ENCODE peak calls at places on chromosomes 3 and 15, in four cellular contexts. N is HFFc6, B is foreskin fibroblast, K is fibroblast of pulmonary artery. Q is an unnamed sample.

GRCh38 chr3:129104051-129104450 is 17.6 kb downstream of the RAB43 start:
- DNase-seq in N (no peak), B (no peak), K (no peak), Q (no peak)

GRCh38 chr15:41495736-41496599 is 2.3 kb downstream of the ITPKA start:
- DNase-seq in N (no peak), B (no peak), K (no peak), Q (no peak)

GRCh38 chr3:95508124-95508523 is 1306.3 kb upstream of the EPHA6 start:
- DNase-seq in N (no peak), B (no peak), K (no peak), Q (no peak)

GRCh38 chr15:75921732-75922703 is 18.3 kb downstream of the FBXO22 start:
- DNase-seq in N (peak; percentile 60), B (peak; percentile 93), K (peak; percentile 87), Q (peak; percentile 71)

GRCh38 chr3:70982700-70983140 is 600.8 kb downstream of the FOXP1 start:
- DNase-seq in N (peak; percentile 87), B (peak; percentile 89), K (peak; percentile 86), Q (peak; percentile 48)

GRCh38 chr15:99963976-99964375 is 230.7 kb upstream of the LYSMD4 start:
- DNase-seq in N (no peak), B (no peak), K (no peak), Q (no peak)

GRCh38 chr15:48176957-48177356 is 1.1 kb downstream of the MYEF2 start:
- DNase-seq in N (no peak), B (no peak), K (no peak), Q (no peak)

GRCh38 chr3:135792174-135792573 is 173.4 kb upstream of the PPP2R3A start:
- DNase-seq in N (no peak), B (no peak), K (no peak), Q (peak; percentile 2)

GRCh38 chr3:184756151-184756681 is 44.4 kb upstream of the MAGEF1 start:
- DNase-seq in N (no peak), B (no peak), K (no peak), Q (no peak)

GRCh38 chr3:7504886-7505775 is 644.2 kb downstream of the GRM7 start:
- DNase-seq in N (peak; percentile 5), B (peak; percentile 21), K (peak; percentile 98), Q (peak; percentile 78)

GRCh38 chr15:57734860-57735259 is 28.3 kb downstream of the POLR2M start:
- DNase-seq in N (no peak), B (no peak), K (no peak), Q (no peak)

GRCh38 chr3:122668930-122669730 is 11.5 kb upstream of the PARP14 start:
- DNase-seq in N (peak; percentile 74), B (peak; percentile 82), K (peak; percentile 28), Q (peak; percentile 24)

GRCh38 chr15:71055461-71055860 is 59.8 kb upstream of the THSD4 start:
- DNase-seq in N (peak; percentile 38), B (peak; percentile 73), K (peak; percentile 60), Q (no peak)

GRCh38 chr3:108006077-108006675 is 84.7 kb downstream of the CD47 start:
- DNase-seq in N (no peak), B (no peak), K (peak; percentile 67), Q (peak; percentile 27)

GRCh38 chr3:27319304-27319703 is 49.9 kb downstream of the NEK10 start:
- DNase-seq in N (no peak), B (no peak), K (no peak), Q (no peak)

GRCh38 chr15:25863067-25863967 is at the start of gene ATP10A:
- DNase-seq in N (peak; percentile 51), B (peak; percentile 72), K (peak; percentile 42), Q (peak; percentile 29)

GRCh38 chr15:76342382-76343201 is 6.0 kb downstream of the ISL2 start:
- DNase-seq in N (no peak), B (peak; percentile 82), K (no peak), Q (no peak)

GRCh38 chr15:76190767-76191538 is 120.3 kb downstream of the ETFA start:
- DNase-seq in N (peak; percentile 61), B (peak; percentile 93), K (peak; percentile 70), Q (peak; percentile 83)

GRCh38 chr15:47505712-47506542 is 211.4 kb upstream of the SEMA6D start:
- DNase-seq in N (peak; percentile 33), B (peak; percentile 82), K (peak; percentile 52), Q (no peak)

Q was measured in A549.